ENCODE peak calls at places on chromosome 16, in nine cellular contexts. V is activated CD4-positive, alpha-beta memory T cell treated with anti-CD3 and anti-CD28 coated beads, Interleukin-2, amount 10 ng/mL, durations not matched to agents 7 days and 5 days; Y is A172; F is activated CD4-positive, alpha-beta T cell treated with anti-CD3 and anti-CD28 coated beads, Interleukin-2, amount 50 U/mL, for 1 hour; R is mucosa of gallbladder; D is stomach; I is anterior cingulate cortex; Z is naive B cell; S is GM04503. C is an unnamed sample.
A peak's percentile ranks its signal among the peaks of the same experiment; 100 is the strongest.

GRCh38 chr16:22007159-22007508 is 777 bp upstream of the MOSMO start:
- DNase-seq in V (no peak), Y (no peak), F (no peak), R (no peak), D (no peak), I (no peak), Z (no peak), S (no peak), C (no peak)

GRCh38 chr16:61289141-61289540 is 747.1 kb downstream of the CDH8 start:
- DNase-seq in V (no peak), Y (peak; percentile 10), F (no peak), R (no peak), D (no peak), I (no peak), Z (no peak), S (no peak), C (peak; percentile 32)

GRCh38 chr16:24850289-24850931 is 4.6 kb downstream of the SLC5A11 start:
- DNase-seq in V (peak; percentile 19), Y (peak; percentile 38), F (no peak), R (no peak), D (no peak), I (no peak), Z (no peak), S (no peak), C (no peak)

GRCh38 chr16:25109643-25110042 is 1.9 kb upstream of the LCMT1 start:
- DNase-seq in V (no peak), Y (peak; percentile 95), F (no peak), R (peak; percentile 65), D (no peak), I (no peak), Z (no peak), S (peak; percentile 91), C (peak; percentile 53)

GRCh38 chr16:68265078-68265925 is 976 bp downstream of the SLC7A6 start:
- DNase-seq in V (peak; percentile 48), Y (peak; percentile 80), F (peak; percentile 49), R (no peak), D (peak; percentile 70), I (peak; percentile 41), Z (no peak), S (peak; percentile 80), C (peak; percentile 64)

GRCh38 chr16:56246051-56246817 is 54.9 kb downstream of the GNAO1 start:
- DNase-seq in V (no peak), Y (peak; percentile 70), F (no peak), R (no peak), D (no peak), I (peak; percentile 69), Z (no peak), S (peak; percentile 21), C (no peak)

GRCh38 chr16:3328104-3328503 is 22.8 kb downstream of the ZNF75A start:
- DNase-seq in V (no peak), Y (no peak), F (no peak), R (no peak), D (no peak), I (no peak), Z (no peak), S (no peak), C (no peak)

GRCh38 chr16:89314357-89314756 is 96.9 kb downstream of the ZNF778 start:
- DNase-seq in V (peak; percentile 75), Y (no peak), F (peak; percentile 68), R (no peak), D (no peak), I (peak; percentile 50), Z (no peak), S (no peak), C (no peak)